ENCODE peak calls at places on chromosomes 1 and 21, in five cellular contexts. E is fibroblast of lung, K is cardiac muscle cell, Q is ovary, F is small intestine. U is an unnamed sample.

GRCh38 chr1:245168090-245168489 is 13.3 kb downstream of the KIF26B start:
- DNase-seq in Q (no peak), F (no peak), K (no peak), E (no peak), U (no peak)

GRCh38 chr1:45879885-45880598 is 76.6 kb downstream of the MAST2 start:
- DNase-seq in E (no peak), F (no peak), K (no peak), Q (no peak), U (no peak)

GRCh38 chr1:44553771-44554170 is 120.5 kb downstream of the TMEM53 start:
- DNase-seq in E (peak), K (no peak), Q (no peak), F (no peak), U (no peak)

GRCh38 chr1:46030876-46031660 is 101.4 kb downstream of the PIK3R3 start:
- DNase-seq in E (no peak), K (no peak), F (no peak), Q (no peak), U (no peak)

GRCh38 chr1:214123061-214123784 is 135.4 kb downstream of the PROX1 start:
- DNase-seq in F (peak), K (peak), Q (peak), E (peak), U (peak)

GRCh38 chr21:43829575-43830119 is 35.4 kb upstream of the AGPAT3 start:
- DNase-seq in K (no peak), E (no peak), Q (no peak), F (no peak), U (no peak)

GRCh38 chr1:182657026-182657425 is 27.4 kb downstream of the RGS8 start:
- DNase-seq in E (no peak), K (no peak), F (no peak), Q (no peak), U (no peak)

GRCh38 chr21:45012661-45013270 is 61.6 kb upstream of the ADARB1 start:
- DNase-seq in E (no peak), K (no peak), Q (peak), F (no peak), U (no peak)

GRCh38 chr1:46550751-46551231 is 656 bp downstream of the KNCN start:
- DNase-seq in K (no peak), E (no peak), Q (no peak), F (peak), U (no peak)

GRCh38 chr1:148158594-148158993 is 6.5 kb upstream of the NBPF11 start:
- DNase-seq in Q (no peak), K (no peak), F (no peak), E (no peak), U (no peak)

GRCh38 chr1:204493145-204493881 is 1.3 kb downstream of the PIK3C2B start:
- DNase-seq in Q (peak), E (peak), K (peak), F (peak), U (peak)

GRCh38 chr1:3678361-3679097 is 26.2 kb downstream of the TP73 start:
- DNase-seq in Q (no peak), K (no peak), F (no peak), E (no peak), U (no peak)

GRCh38 chr1:207883104-207883651 is 27.7 kb downstream of the CD34 start:
- DNase-seq in K (no peak), E (no peak), Q (no peak), F (peak), U (no peak)

GRCh38 chr1:237681210-237681609 is 209.5 kb downstream of the ZP4 start:
- DNase-seq in Q (no peak), F (no peak), K (no peak), E (no peak), U (no peak)

GRCh38 chr1:182761396-182762395 is 27.9 kb upstream of the NPL start:
- DNase-seq in E (no peak), F (no peak), K (no peak), Q (no peak), U (no peak)

GRCh38 chr1:16073490-16074104 is at the start of gene FAM131C:
- DNase-seq in E (no peak), F (peak), K (peak), Q (no peak), U (no peak)

GRCh38 chr1:188735567-188735966 is 1742.1 kb downstream of the BRINP3 start:
- DNase-seq in F (no peak), Q (no peak), E (no peak), K (no peak), U (no peak)

GRCh38 chr1:247421074-247421473 is 5.1 kb downstream of the NLRP3 start:
- DNase-seq in E (no peak), F (no peak), Q (no peak), K (no peak), U (no peak)

GRCh38 chr1:222994506-222995229 is 148.4 kb downstream of the TLR5 start:
- DNase-seq in F (no peak), E (peak), K (no peak), Q (no peak), U (no peak)

GRCh38 chr1:231214918-231215675 is 25.9 kb upstream of the GNPAT start:
- DNase-seq in K (no peak), Q (no peak), E (no peak), F (no peak), U (no peak)

DNA sequence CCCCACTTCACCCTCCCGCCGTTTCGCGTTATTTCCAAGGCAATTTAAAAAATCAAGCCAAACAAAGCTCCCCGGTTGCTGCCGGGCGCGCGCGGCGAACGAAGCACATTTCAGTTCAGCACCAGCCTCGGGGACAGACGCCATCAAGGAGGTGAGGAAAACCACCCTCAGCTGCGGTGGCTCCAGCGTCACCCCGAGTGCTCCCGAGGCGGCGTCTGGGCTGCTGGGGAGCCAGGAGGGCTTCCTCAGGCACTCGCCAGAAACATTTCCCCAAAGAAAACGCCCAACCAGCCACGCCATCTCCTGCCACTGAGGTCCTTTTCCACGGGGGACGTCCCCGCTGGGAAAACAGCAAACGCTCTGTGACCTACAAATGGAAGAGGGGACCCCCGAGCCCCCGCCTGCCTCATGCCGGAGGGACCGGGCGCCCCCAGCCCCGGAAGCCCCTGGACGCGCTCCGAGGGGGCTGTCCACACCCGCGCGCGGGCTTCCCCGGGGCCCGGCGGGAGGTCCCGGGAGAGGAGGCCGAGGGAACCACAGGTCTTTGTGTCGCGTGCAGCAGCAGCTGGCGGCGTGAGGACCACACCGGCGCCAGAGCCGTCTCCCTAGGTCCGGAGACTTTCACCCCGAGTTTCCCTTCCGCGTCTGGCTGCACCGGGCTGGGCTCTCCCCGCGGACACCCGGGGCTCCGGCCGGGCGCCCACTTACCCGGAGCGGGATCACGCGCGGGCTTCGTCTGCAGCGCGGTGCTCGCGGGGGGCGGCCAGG is 446 bp downstream of the GNG4 start:
- DNase-seq in F (peak), E (peak), K (peak), Q (peak), U (peak)
- H3K27ac ChIP-seq in F (peak), E (no peak), K (no peak), Q (peak), U (no peak)

DNA sequence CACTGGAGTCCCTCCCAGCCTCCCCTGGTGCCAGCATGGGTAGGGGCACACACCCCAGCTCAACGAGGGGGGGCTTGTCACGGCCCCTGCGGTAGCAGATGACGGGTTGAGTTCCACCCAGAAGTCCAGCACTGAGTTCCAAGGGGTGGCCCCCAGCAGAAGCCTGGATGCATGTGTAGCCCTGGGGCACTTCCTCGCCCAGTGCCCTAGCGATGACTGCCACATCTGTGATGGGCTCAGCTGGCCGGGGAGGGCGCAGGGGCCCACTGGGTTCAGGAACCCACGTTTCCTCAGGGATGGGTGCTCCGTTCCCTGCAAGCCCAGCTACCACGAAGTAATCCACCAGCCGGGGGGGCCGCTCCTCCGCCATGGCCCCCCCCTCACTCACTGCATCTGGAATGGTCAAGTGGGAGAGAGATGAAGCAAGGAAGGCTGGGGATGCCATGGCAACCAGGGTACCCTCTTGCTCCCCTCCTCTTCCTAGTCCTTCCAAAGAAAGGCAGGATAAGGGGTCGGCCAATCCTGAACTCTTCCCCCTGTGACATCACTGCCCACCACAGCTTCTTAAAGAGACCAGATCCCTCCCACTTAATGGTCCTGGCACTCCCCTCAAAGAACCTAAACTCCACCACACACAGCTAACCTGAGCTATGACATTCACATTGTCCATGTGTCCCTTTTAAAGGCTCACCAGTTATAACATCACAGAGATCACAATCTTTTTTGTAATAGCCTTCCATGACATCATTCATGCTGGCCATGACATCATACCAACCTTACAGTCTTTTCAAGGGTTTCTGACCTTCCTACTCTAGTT is 2.3 kb downstream of the DENND4B start:
- DNase-seq in F (no peak), E (no peak), Q (no peak), K (no peak), U (no peak)
- H3K27ac ChIP-seq in F (no peak), E (peak), Q (peak), K (no peak), U (peak)

DNA sequence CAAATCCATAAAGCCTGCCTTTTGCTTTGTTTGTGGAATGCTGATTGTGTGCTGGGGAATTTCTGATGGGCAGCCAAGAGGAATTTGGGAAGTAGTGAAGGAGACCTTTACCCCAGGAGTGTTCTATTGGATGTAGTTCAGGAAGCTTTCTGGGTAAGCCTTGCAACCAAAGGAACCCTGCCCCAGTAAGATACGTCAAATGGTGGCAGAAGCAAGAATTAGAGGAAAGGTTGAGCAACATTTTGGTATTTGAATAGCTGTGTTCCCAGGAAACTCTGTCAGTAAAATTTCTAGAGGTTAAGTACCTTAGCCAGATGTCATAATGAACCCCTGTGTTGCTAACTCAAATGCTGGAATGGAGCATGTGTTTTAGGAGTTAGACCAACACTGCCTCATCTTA is 6.4 kb downstream of the MGST3 start:
- DNase-seq in Q (peak), F (peak), E (peak), K (no peak), U (no peak)
- H3K27ac ChIP-seq in Q (no peak), F (peak), E (peak), K (no peak), U (peak)

GRCh38 chr1:226692868-226693267 is 46.2 kb downstream of the ITPKB start:
- DNase-seq in K (no peak), E (no peak), F (no peak), Q (no peak), U (no peak)
- H3K27ac ChIP-seq in K (peak), E (no peak), F (no peak), Q (no peak), U (peak)